ENCODE peak calls at places on chromosomes 6 and 20, in four cellular contexts. M, W, D and S are unnamed samples.

GRCh38 chr6:38341501-38341900 is 298.2 kb downstream of the BTBD9 start:
- DNase-seq in M (no peak), D (no peak), W (no peak), S (no peak)

GRCh38 chr6:139881728-139882211 is 507.3 kb upstream of the CITED2 start:
- DNase-seq in M (no peak), W (peak; percentile 23), D (no peak), S (no peak)

GRCh38 chr6:10587694-10588392 is 66.7 kb downstream of the GCNT2 start:
- DNase-seq in D (no peak), M (no peak), W (no peak), S (no peak)

GRCh38 chr6:11785953-11786579 is 7.5 kb upstream of the ADTRP start:
- DNase-seq in W (no peak), M (no peak), D (no peak), S (peak; percentile 17)

GRCh38 chr20:57326667-57327455 is 2.7 kb upstream of the SPO11 start:
- DNase-seq in W (peak; percentile 89), M (no peak), D (no peak), S (no peak)

GRCh38 chr6:25094726-25095125 is 159.0 kb upstream of the RIPOR2 start:
- DNase-seq in D (no peak), W (no peak), M (no peak), S (no peak)

GRCh38 chr6:92126088-92126487 is 1293.3 kb downstream of the EPHA7 start:
- DNase-seq in W (no peak), D (no peak), M (no peak), S (no peak)

GRCh38 chr6:76418657-76419217 is 346.3 kb upstream of the IMPG1 start:
- DNase-seq in M (no peak), D (no peak), W (no peak), S (no peak)

GRCh38 chr6:106163966-106164877 is 78.1 kb downstream of the PRDM1 start:
- DNase-seq in D (peak; percentile 51), M (no peak), W (peak; percentile 83), S (no peak)

GRCh38 chr20:58237318-58238182 is 9.1 kb upstream of the ANKRD60 start:
- DNase-seq in W (no peak), M (no peak), D (no peak), S (no peak)

GRCh38 chr6:111805511-111806181 is 67.6 kb downstream of the FYN start:
- DNase-seq in D (no peak), W (peak; percentile 8), M (no peak), S (no peak)

GRCh38 chr20:6828794-6829423 is 61.4 kb downstream of the BMP2 start:
- DNase-seq in W (peak; percentile 65), M (peak; percentile 66), D (peak; percentile 3), S (no peak)

GRCh38 chr6:124073021-124073420 is 269.4 kb downstream of the NKAIN2 start:
- DNase-seq in M (no peak), W (no peak), D (no peak), S (no peak)

GRCh38 chr6:34346175-34347119 is 46.0 kb downstream of the NUDT3 start:
- DNase-seq in D (no peak), W (peak; percentile 30), M (no peak), S (no peak)

DNA sequence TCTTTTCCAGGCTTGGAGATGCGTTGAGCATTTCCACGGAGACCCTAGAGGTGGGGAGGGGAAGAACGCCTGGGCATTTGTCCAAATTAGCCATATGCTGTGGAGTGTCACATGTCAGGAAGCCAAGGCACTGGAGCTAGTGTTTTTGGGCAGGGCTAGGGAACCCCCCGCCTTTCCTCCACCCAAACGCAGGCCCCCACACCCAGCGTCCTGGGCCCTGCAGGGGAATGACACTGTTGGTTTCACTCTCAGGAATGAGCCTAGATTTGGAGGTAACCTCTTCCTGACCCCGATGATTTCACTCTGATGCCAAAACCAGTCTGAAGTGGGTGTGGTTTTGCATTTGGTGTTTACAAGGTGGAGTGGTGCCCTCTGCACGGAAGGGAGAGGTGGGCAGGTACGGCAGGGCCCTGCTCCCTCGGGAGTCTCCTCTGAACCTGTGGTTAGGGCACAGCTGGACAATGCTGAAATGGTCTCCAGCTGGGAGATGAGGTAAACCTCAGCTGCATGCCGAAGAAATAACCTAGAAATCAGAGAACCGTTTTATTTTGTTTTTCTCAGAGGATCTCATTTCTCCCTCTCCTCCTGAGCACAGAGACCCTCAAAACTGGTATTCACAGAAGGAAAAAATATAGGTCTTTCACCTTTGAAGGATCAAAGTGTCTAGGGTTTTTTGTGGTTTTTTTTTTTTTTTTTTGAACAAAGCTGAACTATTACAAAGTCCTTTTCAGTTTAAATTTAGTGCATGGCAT is 29.6 kb downstream of the MTHFD1L start:
- DNase-seq in W (no peak), D (no peak), M (no peak), S (no peak)
- H3K27ac ChIP-seq in W (no peak overlapping the region), D (peak overlapping the region; percentile 25), M (no peak overlapping the region), S (no peak overlapping the region)

DNA sequence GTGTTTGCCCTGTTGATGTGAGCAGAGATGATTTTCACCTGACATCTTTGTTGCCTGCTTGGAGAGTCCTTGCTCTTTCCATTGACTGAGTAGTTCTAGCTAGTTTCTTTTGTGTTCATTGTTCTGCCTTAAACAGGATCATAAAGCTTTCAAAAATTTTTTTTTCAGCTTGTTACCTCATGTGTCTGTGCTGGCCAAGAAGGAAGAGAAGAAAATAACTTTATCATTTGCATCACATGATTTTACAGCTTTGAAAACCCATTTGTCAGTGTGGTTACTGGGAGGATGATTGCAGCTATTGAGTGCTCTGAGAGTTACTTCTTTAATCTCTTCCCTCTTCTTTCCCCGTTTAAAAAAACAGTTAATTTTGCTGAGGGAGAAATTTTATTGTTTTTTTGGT is 16.0 kb downstream of the FOXO3 start:
- DNase-seq in W (no peak), M (no peak), D (no peak), S (no peak)
- H3K27ac ChIP-seq in W (no peak overlapping the region), M (no peak overlapping the region), D (no peak overlapping the region), S (no peak overlapping the region)

DNA sequence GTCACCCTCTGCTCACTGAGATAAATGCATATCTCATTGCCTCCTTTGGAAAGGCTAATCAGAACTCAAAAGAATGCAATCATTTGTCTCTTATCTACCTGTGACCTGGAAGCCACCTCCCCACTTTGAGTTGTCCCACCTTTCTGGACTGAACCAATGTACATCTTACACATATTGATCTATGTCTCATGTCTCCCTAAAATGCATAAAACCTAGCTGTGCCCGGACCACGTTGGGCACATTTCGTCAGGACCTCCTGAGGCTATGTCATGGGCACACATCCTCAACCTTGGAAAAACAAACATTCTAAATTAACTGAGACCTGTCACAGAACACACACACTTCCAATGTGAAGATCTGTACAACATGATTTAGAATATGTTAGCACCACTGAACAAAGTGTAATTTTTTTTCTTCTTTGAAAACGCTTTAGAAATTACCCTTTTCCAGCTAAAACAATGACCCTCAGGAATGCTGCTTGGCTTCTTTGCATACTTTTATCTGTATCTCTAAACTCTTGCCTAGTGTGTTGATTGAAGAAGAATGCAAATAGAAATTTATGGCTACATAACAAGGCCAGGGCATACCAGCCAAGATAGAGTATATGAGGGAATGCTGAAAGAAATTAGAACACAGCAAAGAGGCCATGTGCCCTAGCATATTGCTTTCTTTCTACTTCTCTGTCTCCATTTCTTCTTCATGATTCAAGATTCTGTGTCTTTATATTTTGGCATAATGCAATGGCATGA is 84.6 kb upstream of the DST start:
- DNase-seq in D (no peak), W (no peak), M (no peak), S (no peak)
- H3K27ac ChIP-seq in D (no peak overlapping the region), W (no peak overlapping the region), M (no peak overlapping the region), S (no peak overlapping the region)

DNA sequence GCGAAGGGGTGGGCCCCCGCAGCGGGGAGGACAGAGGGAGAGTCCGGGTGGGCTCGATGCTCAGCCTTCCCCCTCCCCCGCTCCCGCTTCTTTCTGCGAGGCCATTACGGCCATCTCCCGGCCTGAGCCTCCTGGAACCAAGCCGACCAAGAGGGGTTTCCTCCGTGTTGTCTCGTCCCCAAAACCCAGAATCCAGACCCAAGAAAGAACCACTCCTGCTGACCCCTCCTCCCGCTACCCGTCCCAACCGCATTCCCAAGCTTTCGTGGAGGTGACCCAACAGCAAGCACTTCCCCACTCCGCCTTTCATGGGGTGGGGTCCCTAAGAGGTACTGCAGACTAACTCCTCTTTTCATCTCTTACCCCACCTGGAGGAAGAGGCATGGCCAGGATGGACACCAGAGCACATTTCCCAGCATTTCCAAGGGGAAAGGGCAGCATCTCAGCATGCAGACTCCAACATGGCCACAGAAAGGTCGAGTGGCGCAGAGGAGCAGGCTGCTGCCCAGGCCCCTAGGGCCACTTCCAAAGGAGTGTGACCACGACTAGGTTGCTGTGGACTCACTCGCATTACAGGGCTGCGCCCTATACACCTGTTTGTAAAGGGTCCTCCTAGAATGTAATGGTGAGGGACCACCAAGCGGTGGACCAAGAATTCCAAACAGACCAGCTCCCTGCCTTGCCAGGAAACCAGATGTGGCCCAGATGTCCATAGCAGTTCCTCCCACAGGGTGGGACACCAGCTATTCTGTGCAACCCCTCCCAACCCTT is 53.5 kb downstream of the MRPL14 start:
- DNase-seq in D (no peak), M (no peak), W (peak; percentile 57), S (no peak)
- H3K27ac ChIP-seq in D (peak overlapping the region; percentile 61), M (peak overlapping the region; percentile 58), W (no peak overlapping the region), S (no peak overlapping the region)

GRCh38 chr6:89022747-89023289 is 57.7 kb upstream of the PNRC1 start:
- DNase-seq in M (no peak), W (no peak), D (no peak), S (no peak)
- H3K27ac ChIP-seq in M (no peak overlapping the region), W (no peak overlapping the region), D (no peak overlapping the region), S (no peak overlapping the region)

GRCh38 chr6:45436544-45437440 is 59.1 kb upstream of the SUPT3H start:
- DNase-seq in D (no peak), M (no peak), W (no peak), S (no peak)
- H3K27ac ChIP-seq in D (no peak overlapping the region), M (peak overlapping the region; percentile 18), W (no peak overlapping the region), S (no peak overlapping the region)